ENCODE peak calls at places on chromosome 15, in six cellular contexts. O, Z, F, K, Y and J are unnamed samples.

GRCh38 chr15:97517726-97518125 is 442.8 kb upstream of the ARRDC4 start:
- DNase-seq in K (no peak), F (no peak), O (no peak), Y (no peak), Z (no peak), J (no peak)

GRCh38 chr15:37019479-37020433 is 80.6 kb downstream of the MEIS2 start:
- DNase-seq in F (no peak), K (peak), Z (no peak), O (no peak), Y (no peak), J (no peak)

GRCh38 chr15:26083457-26084350 is 220.6 kb upstream of the ATP10A start:
- DNase-seq in F (no peak), O (no peak), Z (no peak), Y (no peak), K (peak), J (no peak)

GRCh38 chr15:101502572-101503295 is 13.2 kb upstream of the PCSK6 start:
- DNase-seq in Y (no peak), K (no peak), F (no peak), O (no peak), Z (no peak), J (no peak)

GRCh38 chr15:78915341-78916087 is 29.3 kb downstream of the CTSH start:
- DNase-seq in Y (no peak), K (no peak), Z (peak), O (no peak), F (peak), J (no peak)

GRCh38 chr15:35690698-35691116 is 144.7 kb upstream of the DPH6 start:
- DNase-seq in Y (no peak), Z (no peak), F (peak), O (no peak), K (peak), J (no peak)

GRCh38 chr15:74997161-74997942 is 2.0 kb downstream of the SCAMP5 start:
- DNase-seq in Z (no peak), F (no peak), K (no peak), Y (no peak), O (no peak), J (no peak)

GRCh38 chr15:31070867-31071266 is 30.7 kb downstream of the TRPM1 start:
- DNase-seq in F (no peak), O (no peak), Y (no peak), K (no peak), Z (no peak), J (no peak)

GRCh38 chr15:73745073-73745472 is 8.1 kb downstream of the INSYN1 start:
- DNase-seq in F (no peak), Y (no peak), K (no peak), O (no peak), Z (no peak), J (no peak)

GRCh38 chr15:42921049-42921731 is 612 bp upstream of the TTBK2 start:
- DNase-seq in F (no peak), O (no peak), Z (peak), Y (peak), K (no peak), J (peak)

GRCh38 chr15:101773496-101774100 is 29.7 kb upstream of the OR4F6 start:
- DNase-seq in O (no peak), Y (no peak), F (no peak), K (peak), Z (peak), J (no peak)

GRCh38 chr15:60635507-60636352 is 156.8 kb upstream of the ICE2 start:
- DNase-seq in Z (no peak), K (no peak), O (no peak), F (no peak), Y (no peak), J (no peak)

GRCh38 chr15:70474682-70475438 is 288.5 kb downstream of the UACA start:
- DNase-seq in F (peak), Y (peak), K (no peak), Z (no peak), O (peak), J (no peak)

GRCh38 chr15:79054350-79054749 is 36.2 kb downstream of the RASGRF1 start:
- DNase-seq in O (no peak), K (no peak), F (no peak), Y (no peak), Z (no peak), J (no peak)

GRCh38 chr15:88954431-88955277 is 41.5 kb upstream of the MFGE8 start:
- DNase-seq in K (no peak), Y (no peak), Z (no peak), O (no peak), F (peak), J (no peak)

GRCh38 chr15:91694829-91695205 is 158.7 kb upstream of the SLCO3A1 start:
- DNase-seq in F (peak), K (no peak), Y (no peak), Z (peak), O (no peak), J (no peak)

GRCh38 chr15:75650908-75651809 is 3.4 kb downstream of the SNX33 start:
- DNase-seq in Z (peak), F (no peak), O (no peak), Y (no peak), K (peak), J (no peak)

GRCh38 chr15:78105541-78106241 is 13.3 kb downstream of the SH2D7 start:
- DNase-seq in Z (peak), O (no peak), K (no peak), Y (no peak), F (no peak), J (no peak)

GRCh38 chr15:68376447-68377060 is 55.4 kb downstream of the ITGA11 start:
- DNase-seq in O (no peak), K (no peak), Y (no peak), F (peak), Z (no peak), J (no peak)

GRCh38 chr15:35436422-35436821 is 109.5 kb downstream of the DPH6 start:
- DNase-seq in Y (no peak), O (no peak), F (no peak), K (no peak), Z (no peak), J (no peak)

GRCh38 chr15:74461847-74462511 is 1.0 kb upstream of the UBL7 start:
- DNase-seq in Y (no peak), F (no peak), K (peak), Z (no peak), O (no peak), J (no peak)

GRCh38 chr15:69808756-69809155 is 289.0 kb downstream of the TLE3 start:
- DNase-seq in F (no peak), Z (no peak), K (no peak), Y (no peak), O (no peak), J (no peak)

GRCh38 chr15:101276501-101277037 is 716 bp downstream of the SELENOS start:
- DNase-seq in K (no peak), Z (no peak), Y (no peak), F (no peak), O (no peak), J (no peak)

GRCh38 chr15:92510163-92510882 is 116.6 kb downstream of the ST8SIA2 start:
- DNase-seq in F (no peak), O (no peak), Y (no peak), K (no peak), Z (no peak), J (no peak)

GRCh38 chr15:69760890-69761568 is 308.4 kb downstream of the RPLP1 start:
- DNase-seq in F (peak), Y (peak), O (peak), K (no peak), Z (peak), J (peak)

GRCh38 chr15:29920515-29920914 is 98.2 kb upstream of the TJP1 start:
- DNase-seq in Y (no peak), O (peak), F (no peak), K (no peak), Z (no peak), J (no peak)

GRCh38 chr15:36831125-36831914 is 251.9 kb downstream of the CDIN1 start:
- DNase-seq in Y (no peak), Z (no peak), O (no peak), K (no peak), F (no peak), J (no peak)

GRCh38 chr15:61198722-61199121 is 30.4 kb downstream of the RORA start:
- DNase-seq in Z (no peak), F (no peak), Y (no peak), K (no peak), O (no peak), J (no peak)

GRCh38 chr15:97652700-97653167 is 307.8 kb upstream of the ARRDC4 start:
- DNase-seq in Y (no peak), Z (peak), F (no peak), K (no peak), O (no peak), J (no peak)

DNA sequence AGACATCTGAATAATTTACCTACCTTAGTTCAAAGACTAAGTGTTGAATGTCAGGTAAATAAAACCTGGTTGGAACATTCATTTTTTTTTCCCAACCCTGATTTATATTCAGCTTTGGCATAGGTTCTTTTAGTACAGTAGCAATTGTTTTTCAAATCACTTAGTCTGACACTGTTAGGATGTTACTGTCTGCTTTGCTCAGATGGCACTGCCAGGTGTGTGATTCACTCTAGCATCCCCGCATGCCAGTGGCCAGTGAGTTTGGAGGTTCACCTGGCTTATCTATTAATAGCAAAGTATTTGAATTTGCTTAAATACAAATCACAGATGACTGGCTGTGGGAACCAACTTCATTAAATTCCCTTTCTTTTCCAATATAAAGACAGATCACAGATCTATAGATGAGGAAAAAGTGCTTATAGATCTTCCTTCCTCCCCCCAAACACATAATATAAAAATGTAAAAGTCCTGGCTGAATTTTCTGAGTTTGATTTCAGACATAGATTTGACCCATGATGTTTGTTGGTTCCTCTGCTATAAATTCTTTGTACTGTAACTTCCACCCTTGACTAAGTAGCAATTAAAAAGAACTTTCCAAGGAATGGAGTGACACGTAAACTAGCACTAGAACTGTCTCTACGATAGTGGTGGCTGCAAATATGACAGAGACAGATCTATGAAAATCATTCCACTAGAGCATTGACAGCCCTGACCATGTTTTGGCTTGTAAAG is 3.9 kb downstream of the THBS1 start:
- DNase-seq in Z (no peak), O (no peak), Y (no peak), F (no peak), K (no peak), J (no peak)
- H3K4me3 ChIP-seq in Z (no peak), O (no peak), Y (no peak), F (peak), K (no peak), J (no peak)

GRCh38 chr15:40325700-40326099 is 2.2 kb downstream of the INAFM2 start:
- DNase-seq in O (no peak), Y (no peak), Z (no peak), F (no peak), K (no peak), J (no peak)

GRCh38 chr15:40325188-40325587 is 1.7 kb downstream of the INAFM2 start:
- DNase-seq in F (no peak), O (no peak), Z (no peak), Y (no peak), K (no peak), J (no peak)

GRCh38 chr15:40328711-40329240 is 5.3 kb downstream of the INAFM2 start:
- DNase-seq in Z (no peak), O (no peak), F (no peak), Y (no peak), K (no peak), J (peak)

GRCh38 chr15:40328176-40328575 is 4.7 kb downstream of the INAFM2 start:
- DNase-seq in Y (no peak), K (no peak), F (no peak), Z (no peak), O (no peak), J (no peak)

DNA sequence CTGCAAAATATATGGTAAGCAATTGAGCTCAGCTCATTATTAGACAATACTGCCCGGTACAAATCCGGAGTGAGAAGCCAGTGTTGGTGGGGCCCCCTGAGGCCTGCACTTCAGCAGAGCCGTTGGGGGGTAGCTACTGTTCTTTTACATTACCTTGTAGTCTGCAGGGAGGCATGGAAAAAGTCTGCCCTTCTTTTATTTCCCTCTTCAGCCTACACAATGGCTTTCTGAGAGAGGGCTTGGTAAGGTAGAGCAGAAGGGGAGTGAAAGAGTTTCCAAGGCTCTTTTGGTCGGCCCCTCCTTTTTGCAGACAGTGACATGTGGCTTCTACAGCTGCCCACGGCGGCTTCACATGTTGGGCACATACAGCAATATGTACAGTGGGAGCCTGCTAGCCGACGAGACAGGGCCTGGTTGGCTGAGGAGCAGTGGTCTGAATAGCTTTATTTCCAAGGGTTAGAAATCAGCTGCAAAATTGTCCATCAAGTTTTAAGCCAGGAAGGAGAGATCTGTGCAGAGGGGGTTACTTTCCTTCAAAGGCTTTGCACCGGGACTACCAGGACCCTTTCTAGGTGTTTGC is 3.9 kb downstream of the INAFM2 start:
- DNase-seq in Z (no peak), F (no peak), K (no peak), Y (no peak), O (no peak), J (no peak)
- H3K4me3 ChIP-seq in Z (no peak), F (no peak), K (no peak), Y (no peak), O (no peak), J (no peak)

GRCh38 chr15:77066961-77067690 is 3.8 kb downstream of the TSPAN3 start:
- DNase-seq in Z (no peak), K (no peak), O (no peak), F (no peak), Y (no peak), J (no peak)
- H3K4me3 ChIP-seq in Z (no peak), K (no peak), O (no peak), F (no peak), Y (no peak), J (no peak)

DNA sequence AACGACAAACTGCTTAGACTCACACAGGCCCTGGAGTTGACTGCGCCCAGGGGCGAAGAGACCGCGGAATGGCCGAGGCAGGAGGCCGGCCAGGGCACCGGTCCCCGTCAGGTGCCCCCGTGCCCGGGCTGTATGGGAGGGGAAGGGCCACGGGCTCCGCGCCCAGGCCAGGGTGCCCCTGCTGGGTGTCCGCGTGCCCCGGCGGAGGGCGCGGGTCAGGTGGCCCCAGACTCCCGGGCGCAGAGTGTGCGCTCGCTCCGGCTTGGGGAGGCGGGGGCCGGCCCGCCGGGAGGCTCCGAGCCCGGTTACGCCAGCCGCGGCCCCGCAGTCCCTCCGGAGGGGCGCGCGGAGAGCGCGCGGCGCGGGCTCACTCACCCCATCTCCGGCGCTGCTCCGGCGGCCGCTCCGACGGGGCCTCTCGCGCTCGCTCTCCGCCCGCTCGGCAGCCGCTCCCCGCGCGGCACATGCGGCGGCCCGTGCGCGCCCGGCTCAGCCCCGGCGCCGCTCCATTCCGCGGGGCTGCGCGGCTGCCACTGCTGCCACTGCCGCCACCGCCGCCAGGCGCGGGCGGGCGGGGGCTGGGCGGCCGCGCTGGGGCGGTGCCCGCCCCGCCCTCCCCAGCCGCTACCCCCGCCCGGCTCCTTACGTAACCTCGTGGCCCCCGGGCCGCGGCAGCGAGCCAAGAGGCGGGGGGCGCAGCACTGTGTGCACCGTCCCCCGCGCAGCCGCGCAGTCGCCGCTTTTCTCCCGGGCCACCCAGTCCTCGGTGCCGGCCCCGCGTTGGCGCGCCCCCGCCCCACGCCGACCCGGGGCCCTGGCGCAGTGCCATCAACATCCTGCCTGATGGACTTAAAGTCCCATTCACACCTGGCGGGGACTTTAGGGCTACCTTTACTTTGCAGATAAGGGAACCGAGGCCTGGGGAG is at the start of gene HOMER2:
- DNase-seq in O (peak), K (no peak), Y (peak), F (no peak), Z (peak), J (no peak)
- H3K4me3 ChIP-seq in O (peak), K (no peak), Y (no peak), F (peak), Z (peak), J (peak)

GRCh38 chr15:85667491-85668424 is 127.0 kb downstream of the KLHL25 start:
- DNase-seq in F (peak), Y (peak), K (no peak), O (peak), Z (peak), J (peak)
- H3K4me3 ChIP-seq in F (no peak), Y (no peak), K (no peak), O (peak), Z (no peak), J (no peak)

GRCh38 chr15:63192604-63193206 is 3.3 kb downstream of the RAB8B start:
- DNase-seq in F (no peak), Z (no peak), O (no peak), K (no peak), Y (no peak), J (no peak)
- H3K4me3 ChIP-seq in F (no peak), Z (no peak), O (no peak), K (no peak), Y (peak), J (peak)

GRCh38 chr15:38117781-38118180 is 134.9 kb upstream of the SPRED1 start:
- DNase-seq in Z (no peak), Y (no peak), F (no peak), K (no peak), O (no peak), J (no peak)

GRCh38 chr15:38111070-38111469 is 141.6 kb upstream of the SPRED1 start:
- DNase-seq in F (no peak), O (no peak), K (no peak), Z (no peak), Y (no peak), J (no peak)

GRCh38 chr15:38112406-38112805 is 140.2 kb upstream of the SPRED1 start:
- DNase-seq in Z (no peak), Y (no peak), F (no peak), K (no peak), O (no peak), J (no peak)
- H3K4me3 ChIP-seq in Z (no peak), Y (no peak), F (no peak), K (no peak), O (no peak), J (no peak)

GRCh38 chr15:48875241-48875640 is 2.7 kb upstream of the EID1 start:
- DNase-seq in Z (no peak), K (no peak), O (no peak), Y (no peak), F (no peak), J (no peak)

GRCh38 chr15:48877630-48878595 is at the start of gene EID1:
- DNase-seq in Y (peak), K (peak), O (peak), F (peak), Z (peak), J (peak)

GRCh38 chr15:48876057-48876456 is 1.9 kb upstream of the EID1 start:
- DNase-seq in O (no peak), Y (no peak), Z (no peak), F (no peak), K (no peak), J (no peak)

GRCh38 chr15:48883699-48884098 is 5.8 kb downstream of the EID1 start:
- DNase-seq in Y (no peak), K (peak), Z (no peak), O (no peak), F (no peak), J (no peak)

GRCh38 chr15:48880070-48880634 is 2.2 kb downstream of the EID1 start:
- DNase-seq in F (no peak), O (no peak), Y (no peak), Z (no peak), K (no peak), J (no peak)
- H3K4me3 ChIP-seq in F (no peak), O (no peak), Y (no peak), Z (no peak), K (peak), J (no peak)

GRCh38 chr15:58331903-58332675 is 99.7 kb upstream of the LIPC start:
- DNase-seq in F (peak), K (peak), Y (peak), Z (peak), O (peak), J (peak)

GRCh38 chr15:58330468-58330793 is 101.4 kb upstream of the LIPC start:
- DNase-seq in K (no peak), Z (no peak), Y (no peak), O (no peak), F (no peak), J (no peak)

GRCh38 chr15:58332676-58333400 is 99.0 kb upstream of the LIPC start:
- DNase-seq in K (no peak), Y (no peak), O (peak), Z (no peak), F (no peak), J (no peak)

GRCh38 chr15:58330836-58331561 is 100.8 kb upstream of the LIPC start:
- DNase-seq in Y (no peak), K (no peak), F (no peak), O (no peak), Z (no peak), J (no peak)

DNA sequence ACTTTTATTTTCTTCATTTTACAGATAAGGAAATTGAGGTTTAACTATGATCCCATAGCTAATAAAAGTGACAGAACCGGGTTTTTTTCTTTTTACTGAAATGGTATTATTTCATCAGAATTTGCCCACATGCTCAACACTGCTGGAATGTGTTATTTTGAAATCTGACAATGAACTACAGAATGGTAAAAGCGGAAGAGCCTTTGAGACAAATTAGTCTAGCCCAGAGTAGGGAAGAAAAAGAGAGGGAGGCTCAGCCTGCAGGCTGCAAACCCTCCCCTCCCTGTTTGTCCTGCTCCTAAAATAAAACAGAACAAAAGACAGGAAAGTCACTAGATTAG is 100.3 kb upstream of the LIPC start:
- DNase-seq in Y (no peak), K (no peak), F (no peak), O (no peak), Z (no peak), J (no peak)
- H3K4me3 ChIP-seq in Y (no peak), K (peak), F (no peak), O (peak), Z (no peak), J (no peak)